ENCODE peak calls at places on chromosome 13, in eight cellular contexts. One of them, this sample, is unnamed.

GRCh38 chr13:43776680-43777079 is 10.1 kb downstream of the ENOX1 start:
- DNase-seq in RPMI7951: peak
- DNase-seq in omental fat pad: no peak
- DNase-seq in germinal center: no peak
- DNase-seq in GM10248: no peak
- DNase-seq in cardiac fibroblast: peak
- DNase-seq in stimulated activated CD4-positive, alpha-beta T cell treated with anti-CD3 and anti-CD28 coated beads, Interleukin-12 subunit alpha, Interleukin-12 subunit beta, amount 100 ng/mL, for 4 hours: no peak
- DNase-seq in nephron progenitor cell: no peak
- DNase-seq in this sample: no peak

GRCh38 chr13:42821437-42821836 is 40.1 kb downstream of the FAM216B start:
- DNase-seq in RPMI7951: peak
- DNase-seq in omental fat pad: no peak
- DNase-seq in germinal center: no peak
- DNase-seq in GM10248: no peak
- DNase-seq in cardiac fibroblast: peak
- DNase-seq in stimulated activated CD4-positive, alpha-beta T cell treated with anti-CD3 and anti-CD28 coated beads, Interleukin-12 subunit alpha, Interleukin-12 subunit beta, amount 100 ng/mL, for 4 hours: no peak
- DNase-seq in nephron progenitor cell: no peak
- DNase-seq in this sample: no peak

GRCh38 chr13:61913183-61913582 is 497.5 kb upstream of the PCDH20 start:
- DNase-seq in RPMI7951: no peak
- DNase-seq in omental fat pad: no peak
- DNase-seq in germinal center: no peak
- DNase-seq in GM10248: no peak
- DNase-seq in cardiac fibroblast: peak
- DNase-seq in stimulated activated CD4-positive, alpha-beta T cell treated with anti-CD3 and anti-CD28 coated beads, Interleukin-12 subunit alpha, Interleukin-12 subunit beta, amount 100 ng/mL, for 4 hours: no peak
- DNase-seq in nephron progenitor cell: no peak
- DNase-seq in this sample: no peak

GRCh38 chr13:20418953-20419352 is 106.7 kb downstream of the CRYL1 start:
- DNase-seq in RPMI7951: no peak
- DNase-seq in omental fat pad: no peak
- DNase-seq in germinal center: no peak
- DNase-seq in GM10248: no peak
- DNase-seq in cardiac fibroblast: no peak
- DNase-seq in stimulated activated CD4-positive, alpha-beta T cell treated with anti-CD3 and anti-CD28 coated beads, Interleukin-12 subunit alpha, Interleukin-12 subunit beta, amount 100 ng/mL, for 4 hours: no peak
- DNase-seq in nephron progenitor cell: no peak
- DNase-seq in this sample: no peak

GRCh38 chr13:79937311-79938243 is 403.3 kb downstream of the SPRY2 start:
- DNase-seq in RPMI7951: peak
- DNase-seq in omental fat pad: no peak
- DNase-seq in germinal center: no peak
- DNase-seq in GM10248: no peak
- DNase-seq in cardiac fibroblast: peak
- DNase-seq in stimulated activated CD4-positive, alpha-beta T cell treated with anti-CD3 and anti-CD28 coated beads, Interleukin-12 subunit alpha, Interleukin-12 subunit beta, amount 100 ng/mL, for 4 hours: no peak
- DNase-seq in nephron progenitor cell: no peak
- DNase-seq in this sample: no peak

GRCh38 chr13:66137384-66137783 is 1092.8 kb downstream of the PCDH9 start:
- DNase-seq in RPMI7951: no peak
- DNase-seq in omental fat pad: no peak
- DNase-seq in germinal center: no peak
- DNase-seq in GM10248: no peak
- DNase-seq in cardiac fibroblast: no peak
- DNase-seq in stimulated activated CD4-positive, alpha-beta T cell treated with anti-CD3 and anti-CD28 coated beads, Interleukin-12 subunit alpha, Interleukin-12 subunit beta, amount 100 ng/mL, for 4 hours: no peak
- DNase-seq in nephron progenitor cell: no peak
- DNase-seq in this sample: no peak

GRCh38 chr13:114032121-114032799 is 58.4 kb upstream of the C13orf46 start:
- DNase-seq in RPMI7951: peak
- DNase-seq in omental fat pad: no peak
- DNase-seq in germinal center: no peak
- DNase-seq in GM10248: no peak
- DNase-seq in cardiac fibroblast: peak
- DNase-seq in stimulated activated CD4-positive, alpha-beta T cell treated with anti-CD3 and anti-CD28 coated beads, Interleukin-12 subunit alpha, Interleukin-12 subunit beta, amount 100 ng/mL, for 4 hours: no peak
- DNase-seq in nephron progenitor cell: no peak
- DNase-seq in this sample: no peak

GRCh38 chr13:33633701-33634525 is 184.0 kb upstream of the RFC3 start:
- DNase-seq in RPMI7951: peak
- DNase-seq in omental fat pad: no peak
- DNase-seq in germinal center: no peak
- DNase-seq in GM10248: no peak
- DNase-seq in cardiac fibroblast: peak
- DNase-seq in stimulated activated CD4-positive, alpha-beta T cell treated with anti-CD3 and anti-CD28 coated beads, Interleukin-12 subunit alpha, Interleukin-12 subunit beta, amount 100 ng/mL, for 4 hours: no peak
- DNase-seq in nephron progenitor cell: no peak
- DNase-seq in this sample: no peak

GRCh38 chr13:58953638-58954037 is 1210.1 kb downstream of the DIAPH3 start:
- DNase-seq in RPMI7951: peak
- DNase-seq in omental fat pad: no peak
- DNase-seq in germinal center: no peak
- DNase-seq in GM10248: peak
- DNase-seq in cardiac fibroblast: no peak
- DNase-seq in stimulated activated CD4-positive, alpha-beta T cell treated with anti-CD3 and anti-CD28 coated beads, Interleukin-12 subunit alpha, Interleukin-12 subunit beta, amount 100 ng/mL, for 4 hours: no peak
- DNase-seq in nephron progenitor cell: no peak
- DNase-seq in this sample: no peak

GRCh38 chr13:106101201-106101600 is 434.3 kb downstream of the EFNB2 start:
- DNase-seq in RPMI7951: no peak
- DNase-seq in omental fat pad: no peak
- DNase-seq in germinal center: no peak
- DNase-seq in GM10248: no peak
- DNase-seq in cardiac fibroblast: no peak
- DNase-seq in stimulated activated CD4-positive, alpha-beta T cell treated with anti-CD3 and anti-CD28 coated beads, Interleukin-12 subunit alpha, Interleukin-12 subunit beta, amount 100 ng/mL, for 4 hours: no peak
- DNase-seq in nephron progenitor cell: no peak
- DNase-seq in this sample: no peak

GRCh38 chr13:39225860-39226259 is 187.6 kb downstream of the NHLRC3 start:
- DNase-seq in RPMI7951: no peak
- DNase-seq in omental fat pad: no peak
- DNase-seq in germinal center: no peak
- DNase-seq in GM10248: no peak
- DNase-seq in cardiac fibroblast: no peak
- DNase-seq in stimulated activated CD4-positive, alpha-beta T cell treated with anti-CD3 and anti-CD28 coated beads, Interleukin-12 subunit alpha, Interleukin-12 subunit beta, amount 100 ng/mL, for 4 hours: no peak
- DNase-seq in nephron progenitor cell: no peak
- DNase-seq in this sample: no peak

GRCh38 chr13:79628463-79628862 is 147.5 kb downstream of the NDFIP2 start:
- DNase-seq in RPMI7951: no peak
- DNase-seq in omental fat pad: no peak
- DNase-seq in germinal center: no peak
- DNase-seq in GM10248: no peak
- DNase-seq in cardiac fibroblast: no peak
- DNase-seq in stimulated activated CD4-positive, alpha-beta T cell treated with anti-CD3 and anti-CD28 coated beads, Interleukin-12 subunit alpha, Interleukin-12 subunit beta, amount 100 ng/mL, for 4 hours: no peak
- DNase-seq in nephron progenitor cell: no peak
- DNase-seq in this sample: no peak

GRCh38 chr13:106772202-106772601 is 204.3 kb upstream of the ARGLU1 start:
- DNase-seq in RPMI7951: no peak
- DNase-seq in omental fat pad: no peak
- DNase-seq in germinal center: no peak
- DNase-seq in GM10248: no peak
- DNase-seq in cardiac fibroblast: no peak
- DNase-seq in stimulated activated CD4-positive, alpha-beta T cell treated with anti-CD3 and anti-CD28 coated beads, Interleukin-12 subunit alpha, Interleukin-12 subunit beta, amount 100 ng/mL, for 4 hours: no peak
- DNase-seq in nephron progenitor cell: no peak
- DNase-seq in this sample: no peak

GRCh38 chr13:113802761-113803160 is 43.7 kb downstream of the TMEM255B start:
- DNase-seq in RPMI7951: no peak
- DNase-seq in omental fat pad: no peak
- DNase-seq in germinal center: no peak
- DNase-seq in GM10248: no peak
- DNase-seq in cardiac fibroblast: no peak
- DNase-seq in stimulated activated CD4-positive, alpha-beta T cell treated with anti-CD3 and anti-CD28 coated beads, Interleukin-12 subunit alpha, Interleukin-12 subunit beta, amount 100 ng/mL, for 4 hours: no peak
- DNase-seq in nephron progenitor cell: no peak
- DNase-seq in this sample: no peak

GRCh38 chr13:62022369-62022768 is 606.7 kb upstream of the PCDH20 start:
- DNase-seq in RPMI7951: no peak
- DNase-seq in omental fat pad: no peak
- DNase-seq in germinal center: no peak
- DNase-seq in GM10248: no peak
- DNase-seq in cardiac fibroblast: no peak
- DNase-seq in stimulated activated CD4-positive, alpha-beta T cell treated with anti-CD3 and anti-CD28 coated beads, Interleukin-12 subunit alpha, Interleukin-12 subunit beta, amount 100 ng/mL, for 4 hours: no peak
- DNase-seq in nephron progenitor cell: no peak
- DNase-seq in this sample: no peak

GRCh38 chr13:85284349-85284748 is 514.9 kb downstream of the SLITRK6 start:
- DNase-seq in RPMI7951: no peak
- DNase-seq in omental fat pad: no peak
- DNase-seq in germinal center: no peak
- DNase-seq in GM10248: no peak
- DNase-seq in cardiac fibroblast: no peak
- DNase-seq in stimulated activated CD4-positive, alpha-beta T cell treated with anti-CD3 and anti-CD28 coated beads, Interleukin-12 subunit alpha, Interleukin-12 subunit beta, amount 100 ng/mL, for 4 hours: no peak
- DNase-seq in nephron progenitor cell: no peak
- DNase-seq in this sample: no peak

GRCh38 chr13:109818891-109819290 is 32.5 kb upstream of the IRS2 start:
- DNase-seq in RPMI7951: peak
- DNase-seq in omental fat pad: no peak
- DNase-seq in germinal center: no peak
- DNase-seq in GM10248: no peak
- DNase-seq in cardiac fibroblast: peak
- DNase-seq in stimulated activated CD4-positive, alpha-beta T cell treated with anti-CD3 and anti-CD28 coated beads, Interleukin-12 subunit alpha, Interleukin-12 subunit beta, amount 100 ng/mL, for 4 hours: no peak
- DNase-seq in nephron progenitor cell: no peak
- DNase-seq in this sample: no peak

GRCh38 chr13:94761407-94761806 is 49.1 kb upstream of the SOX21 start:
- DNase-seq in RPMI7951: no peak
- DNase-seq in omental fat pad: no peak
- DNase-seq in germinal center: no peak
- DNase-seq in GM10248: no peak
- DNase-seq in cardiac fibroblast: no peak
- DNase-seq in stimulated activated CD4-positive, alpha-beta T cell treated with anti-CD3 and anti-CD28 coated beads, Interleukin-12 subunit alpha, Interleukin-12 subunit beta, amount 100 ng/mL, for 4 hours: no peak
- DNase-seq in nephron progenitor cell: no peak
- DNase-seq in this sample: no peak

GRCh38 chr13:76036176-76036575 is 400.0 kb downstream of the LMO7 start:
- DNase-seq in RPMI7951: no peak
- DNase-seq in omental fat pad: no peak
- DNase-seq in germinal center: no peak
- DNase-seq in GM10248: no peak
- DNase-seq in cardiac fibroblast: peak
- DNase-seq in stimulated activated CD4-positive, alpha-beta T cell treated with anti-CD3 and anti-CD28 coated beads, Interleukin-12 subunit alpha, Interleukin-12 subunit beta, amount 100 ng/mL, for 4 hours: no peak
- DNase-seq in nephron progenitor cell: no peak
- DNase-seq in this sample: no peak

GRCh38 chr13:52127378-52127777 is 1.5 kb downstream of the NEK5 start:
- DNase-seq in RPMI7951: no peak
- DNase-seq in omental fat pad: no peak
- DNase-seq in germinal center: no peak
- DNase-seq in GM10248: no peak
- DNase-seq in cardiac fibroblast: no peak
- DNase-seq in stimulated activated CD4-positive, alpha-beta T cell treated with anti-CD3 and anti-CD28 coated beads, Interleukin-12 subunit alpha, Interleukin-12 subunit beta, amount 100 ng/mL, for 4 hours: no peak
- DNase-seq in nephron progenitor cell: no peak
- DNase-seq in this sample: no peak

GRCh38 chr13:41916173-41916954 is 44.5 kb downstream of the VWA8 start:
- DNase-seq in RPMI7951: peak
- DNase-seq in omental fat pad: no peak
- DNase-seq in germinal center: peak
- DNase-seq in GM10248: peak
- DNase-seq in cardiac fibroblast: peak
- DNase-seq in stimulated activated CD4-positive, alpha-beta T cell treated with anti-CD3 and anti-CD28 coated beads, Interleukin-12 subunit alpha, Interleukin-12 subunit beta, amount 100 ng/mL, for 4 hours: no peak
- DNase-seq in nephron progenitor cell: no peak
- DNase-seq in this sample: no peak

GRCh38 chr13:99307247-99307646 is at the start of gene GPR183:
- DNase-seq in RPMI7951: peak
- DNase-seq in omental fat pad: no peak
- DNase-seq in germinal center: no peak
- DNase-seq in GM10248: peak
- DNase-seq in cardiac fibroblast: peak
- DNase-seq in stimulated activated CD4-positive, alpha-beta T cell treated with anti-CD3 and anti-CD28 coated beads, Interleukin-12 subunit alpha, Interleukin-12 subunit beta, amount 100 ng/mL, for 4 hours: no peak
- DNase-seq in nephron progenitor cell: no peak
- DNase-seq in this sample: no peak

GRCh38 chr13:73870970-73871935 is 263.0 kb downstream of the KLF12 start:
- DNase-seq in RPMI7951: peak
- DNase-seq in omental fat pad: no peak
- DNase-seq in germinal center: no peak
- DNase-seq in GM10248: no peak
- DNase-seq in cardiac fibroblast: peak
- DNase-seq in stimulated activated CD4-positive, alpha-beta T cell treated with anti-CD3 and anti-CD28 coated beads, Interleukin-12 subunit alpha, Interleukin-12 subunit beta, amount 100 ng/mL, for 4 hours: no peak
- DNase-seq in nephron progenitor cell: no peak
- DNase-seq in this sample: no peak

GRCh38 chr13:113613789-113614379 is 29.3 kb downstream of the TFDP1 start:
- DNase-seq in RPMI7951: no peak
- DNase-seq in omental fat pad: no peak
- DNase-seq in germinal center: no peak
- DNase-seq in GM10248: no peak
- DNase-seq in cardiac fibroblast: no peak
- DNase-seq in stimulated activated CD4-positive, alpha-beta T cell treated with anti-CD3 and anti-CD28 coated beads, Interleukin-12 subunit alpha, Interleukin-12 subunit beta, amount 100 ng/mL, for 4 hours: no peak
- DNase-seq in nephron progenitor cell: no peak
- DNase-seq in this sample: no peak

GRCh38 chr13:111184685-111185401 is 69.7 kb downstream of the ARHGEF7 start:
- DNase-seq in RPMI7951: no peak
- DNase-seq in omental fat pad: no peak
- DNase-seq in germinal center: peak
- DNase-seq in GM10248: peak
- DNase-seq in cardiac fibroblast: peak
- DNase-seq in stimulated activated CD4-positive, alpha-beta T cell treated with anti-CD3 and anti-CD28 coated beads, Interleukin-12 subunit alpha, Interleukin-12 subunit beta, amount 100 ng/mL, for 4 hours: peak
- DNase-seq in nephron progenitor cell: no peak
- DNase-seq in this sample: peak

GRCh38 chr13:41568990-41569387 is 111.6 kb downstream of the RGCC start:
- DNase-seq in RPMI7951: peak
- DNase-seq in omental fat pad: no peak
- DNase-seq in germinal center: no peak
- DNase-seq in GM10248: no peak
- DNase-seq in cardiac fibroblast: peak
- DNase-seq in stimulated activated CD4-positive, alpha-beta T cell treated with anti-CD3 and anti-CD28 coated beads, Interleukin-12 subunit alpha, Interleukin-12 subunit beta, amount 100 ng/mL, for 4 hours: no peak
- DNase-seq in nephron progenitor cell: no peak
- DNase-seq in this sample: no peak

GRCh38 chr13:44755872-44756271 is 179.7 kb upstream of the TSC22D1 start:
- DNase-seq in RPMI7951: peak
- DNase-seq in omental fat pad: no peak
- DNase-seq in germinal center: no peak
- DNase-seq in GM10248: no peak
- DNase-seq in cardiac fibroblast: peak
- DNase-seq in stimulated activated CD4-positive, alpha-beta T cell treated with anti-CD3 and anti-CD28 coated beads, Interleukin-12 subunit alpha, Interleukin-12 subunit beta, amount 100 ng/mL, for 4 hours: no peak
- DNase-seq in nephron progenitor cell: no peak
- DNase-seq in this sample: no peak

GRCh38 chr13:100633461-100633860 is 41.1 kb downstream of the TMTC4 start:
- DNase-seq in RPMI7951: peak
- DNase-seq in omental fat pad: no peak
- DNase-seq in germinal center: no peak
- DNase-seq in GM10248: no peak
- DNase-seq in cardiac fibroblast: peak
- DNase-seq in stimulated activated CD4-positive, alpha-beta T cell treated with anti-CD3 and anti-CD28 coated beads, Interleukin-12 subunit alpha, Interleukin-12 subunit beta, amount 100 ng/mL, for 4 hours: no peak
- DNase-seq in nephron progenitor cell: no peak
- DNase-seq in this sample: no peak

GRCh38 chr13:41613984-41614581 is 156.7 kb downstream of the RGCC start:
- DNase-seq in RPMI7951: peak
- DNase-seq in omental fat pad: no peak
- DNase-seq in germinal center: no peak
- DNase-seq in GM10248: no peak
- DNase-seq in cardiac fibroblast: peak
- DNase-seq in stimulated activated CD4-positive, alpha-beta T cell treated with anti-CD3 and anti-CD28 coated beads, Interleukin-12 subunit alpha, Interleukin-12 subunit beta, amount 100 ng/mL, for 4 hours: no peak
- DNase-seq in nephron progenitor cell: no peak
- DNase-seq in this sample: no peak

GRCh38 chr13:50685491-50685890 is 158.0 kb downstream of the DLEU7 start:
- DNase-seq in RPMI7951: peak
- DNase-seq in omental fat pad: no peak
- DNase-seq in germinal center: no peak
- DNase-seq in GM10248: no peak
- DNase-seq in cardiac fibroblast: peak
- DNase-seq in stimulated activated CD4-positive, alpha-beta T cell treated with anti-CD3 and anti-CD28 coated beads, Interleukin-12 subunit alpha, Interleukin-12 subunit beta, amount 100 ng/mL, for 4 hours: no peak
- DNase-seq in nephron progenitor cell: no peak
- DNase-seq in this sample: no peak

GRCh38 chr13:41596190-41596589 is 138.8 kb downstream of the RGCC start:
- DNase-seq in RPMI7951: no peak
- DNase-seq in omental fat pad: no peak
- DNase-seq in germinal center: no peak
- DNase-seq in GM10248: no peak
- DNase-seq in cardiac fibroblast: peak
- DNase-seq in stimulated activated CD4-positive, alpha-beta T cell treated with anti-CD3 and anti-CD28 coated beads, Interleukin-12 subunit alpha, Interleukin-12 subunit beta, amount 100 ng/mL, for 4 hours: no peak
- DNase-seq in nephron progenitor cell: no peak
- DNase-seq in this sample: no peak